ENCODE peak calls at places on chromosomes 4 and X, in seven cellular contexts. G is Peyer's patch, O is left lung, Z is HL-60, I is upper lobe of right lung, K is dorsolateral prefrontal cortex, J is tibial artery. R is an unnamed sample.

GRCh38 chr4:61590881-61591280 is 390.8 kb downstream of the ADGRL3 start:
- DNase-seq in G (no peak), O (no peak), Z (no peak), I (no peak), K (no peak), J (no peak), R (no peak)

GRCh38 chr4:15848191-15848842 is 70.2 kb downstream of the CD38 start:
- DNase-seq in G (no peak), O (no peak), Z (no peak), I (no peak), K (no peak), J (no peak), R (no peak)

GRCh38 chrX:110383414-110383813 is 24.8 kb downstream of the RTL9 start:
- DNase-seq in G (no peak), O (no peak), Z (no peak), I (no peak), K (no peak), J (no peak), R (no peak)

GRCh38 chr4:154626793-154627484 is 14.5 kb upstream of the FGG start:
- DNase-seq in G (peak), O (peak), Z (no peak), I (peak), K (peak), J (no peak), R (no peak)

GRCh38 chrX:154375156-154375504 is 696 bp upstream of the FLNA start:
- DNase-seq in G (no peak), O (no peak), Z (no peak), I (no peak), K (no peak), J (no peak), R (no peak)

GRCh38 chrX:41302293-41302868 is 31.6 kb upstream of the DDX3X start:
- DNase-seq in G (no peak), O (no peak), Z (no peak), I (no peak), K (no peak), J (no peak), R (no peak)

GRCh38 chr4:140940589-140940988 is 184.4 kb upstream of the TBC1D9 start:
- DNase-seq in G (no peak), O (no peak), Z (no peak), I (no peak), K (no peak), J (no peak), R (no peak)

GRCh38 chr4:185307136-185307950 is 88.4 kb downstream of the LRP2BP start:
- DNase-seq in G (no peak), O (no peak), Z (no peak), I (no peak), K (no peak), J (no peak), R (no peak)

GRCh38 chr4:37762294-37763163 is 64.0 kb upstream of the PGM2 start:
- DNase-seq in G (no peak), O (no peak), Z (no peak), I (no peak), K (no peak), J (no peak), R (no peak)

GRCh38 chr4:165489786-165490185 is 111.0 kb downstream of the CPE start:
- DNase-seq in G (no peak), O (no peak), Z (no peak), I (no peak), K (no peak), J (no peak), R (no peak)

GRCh38 chrX:83916525-83916924 is 55.6 kb downstream of the CYLC1 start:
- DNase-seq in G (no peak), O (no peak), Z (no peak), I (no peak), K (no peak), J (no peak), R (no peak)

GRCh38 chr4:156537275-156537674 is 434.3 kb downstream of the PDGFC start:
- DNase-seq in G (no peak), O (no peak), Z (no peak), I (no peak), K (no peak), J (no peak), R (no peak)

GRCh38 chr4:103754844-103755243 is 35.1 kb upstream of the TACR3 start:
- DNase-seq in G (no peak), O (no peak), Z (no peak), I (no peak), K (no peak), J (no peak), R (no peak)

GRCh38 chrX:36436286-36436860 is 516.8 kb downstream of the CFAP47 start:
- DNase-seq in G (no peak), O (no peak), Z (no peak), I (no peak), K (no peak), J (no peak), R (no peak)

GRCh38 chr4:45716093-45716492 is 407.8 kb downstream of the GABRG1 start:
- DNase-seq in G (no peak), O (no peak), Z (no peak), I (no peak), K (no peak), J (no peak), R (no peak)

GRCh38 chr4:177239878-177240277 is 69.8 kb upstream of the NEIL3 start:
- DNase-seq in G (no peak), O (no peak), Z (no peak), I (no peak), K (no peak), J (no peak), R (no peak)

GRCh38 chr4:125891597-125892258 is 577.0 kb downstream of the FAT4 start:
- DNase-seq in G (no peak), O (no peak), Z (no peak), I (no peak), K (no peak), J (no peak), R (no peak)
- H3K27ac ChIP-seq in G (no peak), O (no peak), Z (no peak), I (no peak), K (no peak), J (no peak), R (no peak)

DNA sequence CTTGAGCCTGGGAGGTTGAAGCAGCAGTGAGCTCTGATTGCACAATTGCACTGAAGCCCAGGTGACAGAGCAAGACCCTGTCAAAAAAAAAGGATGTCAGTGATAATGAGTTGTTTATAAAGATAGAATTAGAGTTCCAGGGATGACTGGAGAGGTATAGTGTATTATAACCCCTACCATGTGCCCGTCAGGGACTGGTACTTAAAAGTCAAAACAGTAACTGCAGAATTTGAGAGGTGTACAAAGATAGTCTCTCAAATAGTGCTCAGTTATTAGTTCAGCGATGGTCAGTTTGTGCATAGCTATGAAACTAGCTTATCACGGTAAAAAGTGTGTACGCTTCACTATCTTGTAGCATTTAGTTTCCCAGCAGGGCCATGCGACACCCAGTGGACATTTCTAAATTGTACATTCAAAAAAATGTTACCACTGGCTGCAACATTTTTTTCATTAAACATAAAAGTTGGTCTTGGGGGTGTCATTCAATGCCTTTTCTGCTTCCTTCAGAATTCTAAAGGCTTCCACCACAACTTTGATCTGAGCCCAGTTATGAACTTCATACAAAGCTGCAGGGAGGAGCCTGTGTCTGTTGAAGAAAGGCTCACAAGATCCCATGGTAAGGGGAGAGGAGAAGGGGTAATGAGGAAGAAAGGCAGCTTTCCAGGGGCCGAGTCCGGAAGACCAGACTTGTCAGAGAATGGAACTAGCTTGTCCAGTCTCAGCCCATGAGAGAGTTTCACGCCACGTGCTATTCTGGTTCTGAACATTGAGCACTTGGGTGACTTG is 9.2 kb upstream of the GYG2 start:
- DNase-seq in G (no peak), O (no peak), Z (no peak), I (no peak), K (no peak), J (no peak), R (peak)
- TF ChIP-seq CTCF in G (no peak), O (no peak), Z (no peak), I (peak), K (peak), J (peak), R (peak)

GRCh38 chrX:67654301-67654700 is 110.5 kb downstream of the AR start:
- DNase-seq in G (no peak), O (no peak), Z (no peak), I (no peak), K (no peak), J (no peak), R (no peak)
- H3K27ac ChIP-seq in G (no peak), O (no peak), Z (no peak), I (no peak), K (no peak), J (no peak), R (no peak)

GRCh38 chrX:2652106-2652505 is 39.0 kb upstream of the CD99 start:
- DNase-seq in G (no peak), O (no peak), Z (no peak), I (no peak), K (no peak), J (no peak), R (no peak)
- TF ChIP-seq CTCF in G (no peak), O (no peak), Z (no peak), I (no peak), K (no peak), J (no peak), R (no peak)

GRCh38 chr4:123767801-123768200 is 371.2 kb downstream of the SPRY1 start:
- DNase-seq in G (no peak), O (no peak), Z (no peak), I (no peak), K (no peak), J (no peak), R (no peak)
- H3K27ac ChIP-seq in G (no peak), O (no peak), Z (no peak), I (no peak), K (no peak), J (no peak), R (no peak)

GRCh38 chr4:39061450-39061849 is 582 bp upstream of the KLHL5 start:
- DNase-seq in G (no peak), O (no peak), Z (no peak), I (no peak), K (no peak), J (no peak), R (no peak)
- TF ChIP-seq CTCF in G (no peak), O (no peak), Z (no peak), I (no peak), K (no peak), J (no peak), R (no peak)

R was measured in coronary artery.